ENCODE peak calls at places on chromosomes 4 and X, in four cellular contexts. X is HepG2, G is H1, P is GM12878. V is an unnamed sample.

GRCh38 chr4:58050439-58050838 is 940.3 kb upstream of the IGFBP7 start:
- DNase-seq in X (no peak), G (no peak), P (no peak), V (no peak)

GRCh38 chrX:103774070-103774642 is 2.5 kb upstream of the PLP1 start:
- DNase-seq in X (peak; percentile 1), G (no peak), P (no peak), V (peak; percentile 28)

GRCh38 chrX:41779058-41779564 is 55.1 kb downstream of the GPR82 start:
- DNase-seq in X (peak; percentile 16), G (no peak), P (no peak), V (no peak)

GRCh38 chrX:132395059-132395458 is 93.8 kb downstream of the MBNL3 start:
- DNase-seq in X (no peak), G (no peak), P (no peak), V (no peak)

GRCh38 chrX:78496483-78496882 is 162.6 kb downstream of the RTL3 start:
- DNase-seq in X (no peak), G (no peak), P (no peak), V (no peak)

GRCh38 chr4:109015413-109015810 is 252.6 kb upstream of the ETNPPL start:
- DNase-seq in X (no peak), G (no peak), P (no peak), V (no peak)

GRCh38 chr4:110793381-110793801 is 170.5 kb upstream of the PITX2 start:
- DNase-seq in X (no peak), G (no peak), P (no peak), V (no peak)

GRCh38 chr4:110959041-110959643 is 336.3 kb upstream of the PITX2 start:
- DNase-seq in X (peak; percentile 1), G (no peak), P (no peak), V (no peak)

GRCh38 chrX:130539721-130540321 is 138.0 kb downstream of the RBMX2 start:
- DNase-seq in X (peak; percentile 15), G (peak; percentile 52), P (no peak), V (peak; percentile 47)

GRCh38 chr4:145279122-145279960 is 99.0 kb upstream of the OTUD4 start:
- DNase-seq in X (no peak), G (no peak), P (no peak), V (peak; percentile 12)

GRCh38 chr4:1309261-1310010 is 19.7 kb downstream of the MAEA start:
- DNase-seq in X (peak; percentile 91), G (peak; percentile 89), P (peak; percentile 28), V (peak; percentile 99)

GRCh38 chr4:186294160-186294559 is 28.2 kb downstream of the F11 start:
- DNase-seq in X (no peak), G (no peak), P (no peak), V (no peak)

GRCh38 chrX:25020391-25021131 is 4.8 kb upstream of the ARX start:
- DNase-seq in X (no peak), G (peak; percentile 80), P (no peak), V (peak; percentile 88)

GRCh38 chrX:116975517-116975916 is 512.7 kb upstream of the CT83 start:
- DNase-seq in X (no peak), G (no peak), P (no peak), V (no peak)

GRCh38 chr4:87975466-87975865 is at the start of gene SPP1:
- DNase-seq in X (peak; percentile 66), G (no peak), P (no peak), V (peak; percentile 43)

GRCh38 chr4:155604718-155605601 is 61.7 kb upstream of the GUCY1A1 start:
- DNase-seq in X (no peak), G (no peak), P (no peak), V (no peak)

DNA sequence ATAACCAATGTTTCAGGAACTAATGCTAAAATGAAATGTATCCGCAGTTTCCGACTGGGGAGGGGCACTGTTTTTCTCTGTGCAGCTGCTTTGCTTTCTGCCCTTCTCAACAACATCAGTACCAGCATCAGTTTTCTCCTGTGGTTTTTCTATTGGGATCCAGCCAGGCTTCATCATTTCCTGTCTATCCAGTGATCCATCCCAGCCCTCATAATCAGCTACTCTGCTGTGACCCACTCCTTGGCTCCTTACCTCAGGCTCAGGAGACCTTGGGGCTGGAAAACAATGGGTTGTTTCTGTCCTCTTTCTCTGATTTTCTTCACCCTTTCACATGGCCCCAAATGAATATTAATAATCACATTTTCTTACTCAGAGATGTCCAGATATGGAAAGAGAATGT is 222.2 kb upstream of the DKK2 start:
- DNase-seq in X (no peak), G (no peak), P (no peak), V (no peak)
- TF ChIP-seq RAD21 in X (no peak), G (no peak), P (no peak), V (no peak)

DNA sequence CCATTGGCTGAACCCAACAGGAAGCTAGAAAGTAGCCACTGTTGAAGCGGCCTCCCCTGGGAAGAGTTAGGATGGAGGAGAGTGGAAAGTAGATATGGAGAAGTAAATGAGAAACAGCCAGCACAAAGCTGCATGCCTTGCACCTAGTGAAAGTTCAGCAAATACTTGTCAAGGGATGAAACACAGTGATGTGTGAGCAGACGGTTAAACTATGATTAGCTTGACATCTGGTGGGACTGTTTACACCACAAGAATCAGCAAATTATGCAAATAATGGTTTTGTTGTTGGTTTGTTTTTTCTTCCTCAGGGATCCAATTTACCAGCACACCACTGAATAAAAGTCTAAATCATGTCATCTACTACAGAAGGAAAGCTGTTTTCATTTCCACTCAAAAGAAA is 87.1 kb downstream of the CORIN start:
- DNase-seq in X (no peak), G (no peak), P (no peak), V (no peak)
- H3K4me1 ChIP-seq in X (peaks cover 24% of the 10 kb centered on the region), G (peaks cover 3% of the 10 kb centered on the region), P (no peaks in the 10 kb centered on the region), V (no peaks in the 10 kb centered on the region)

GRCh38 chrX:11632732-11633131 is 33.0 kb downstream of the ARHGAP6 start:
- DNase-seq in X (no peak), G (no peak), P (no peak), V (no peak)
- TF ChIP-seq TCF12 in X (no peak), G (no peak), P (no peak), V (no peak)

DNA sequence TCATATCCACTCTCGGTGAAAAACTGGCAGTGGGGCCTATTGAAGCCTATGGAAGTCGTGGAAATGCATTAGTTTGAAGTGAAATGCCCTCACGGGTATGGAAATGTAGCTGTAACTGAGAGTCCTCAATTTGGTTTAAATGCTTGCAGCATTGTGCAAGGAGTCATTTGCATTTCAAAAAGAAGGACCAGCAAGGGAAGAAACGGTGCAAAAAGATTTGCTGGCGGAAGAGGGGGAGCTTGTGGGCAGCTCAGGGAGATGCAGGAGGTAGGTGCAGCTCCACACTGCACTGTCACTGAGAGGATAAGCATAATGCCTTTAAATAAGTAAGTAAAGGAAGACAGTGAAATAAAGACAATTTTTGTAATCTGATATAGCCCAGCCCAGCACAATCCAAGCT is 400.4 kb upstream of the DIPK2B start:
- DNase-seq in X (no peak), G (no peak), P (no peak), V (no peak)
- TF ChIP-seq RAD21 in X (no peak), G (no peak), P (no peak), V (no peak)

GRCh38 chr4:42644897-42645296 is 12.0 kb downstream of the ATP8A1 start:
- DNase-seq in X (no peak), G (no peak), P (no peak), V (no peak)

GRCh38 chr4:42649870-42650269 is 7.0 kb downstream of the ATP8A1 start:
- DNase-seq in X (peak; percentile 2), G (no peak), P (no peak), V (no peak)

GRCh38 chr4:42646999-42647541 is 9.8 kb downstream of the ATP8A1 start:
- DNase-seq in X (no peak), G (no peak), P (no peak), V (no peak)

GRCh38 chr4:42643685-42644084 is 13.2 kb downstream of the ATP8A1 start:
- DNase-seq in X (peak; percentile 1), G (no peak), P (peak; percentile 81), V (no peak)

GRCh38 chr4:42646013-42646784 is 10.7 kb downstream of the ATP8A1 start:
- DNase-seq in X (no peak), G (no peak), P (no peak), V (no peak)
- H3K4me1 ChIP-seq in X (peaks cover 18% of the 10 kb centered on the region), G (peaks cover 2% of the 10 kb centered on the region), P (peaks cover 46% of the 10 kb centered on the region), V (peaks cover 21% of the 10 kb centered on the region)

GRCh38 chr4:103054030-103054429 is 22.5 kb downstream of the SLC9B2 start:
- DNase-seq in X (peak; percentile 4), G (no peak), P (no peak), V (no peak)
- TF ChIP-seq TCF12 in X (no peak), G (no peak), P (no peak), V (no peak)

GRCh38 chr4:156660470-156660869 is 311.1 kb downstream of the PDGFC start:
- DNase-seq in X (no peak), G (no peak), P (no peak), V (no peak)

GRCh38 chr4:156659570-156659969 is 312.0 kb downstream of the PDGFC start:
- DNase-seq in X (no peak), G (no peak), P (no peak), V (no peak)

GRCh38 chr4:156656911-156657310 is 314.7 kb downstream of the PDGFC start:
- DNase-seq in X (no peak), G (no peak), P (no peak), V (no peak)

GRCh38 chr4:156662921-156663320 is 308.7 kb downstream of the PDGFC start:
- DNase-seq in X (no peak), G (no peak), P (no peak), V (no peak)

GRCh38 chr4:156659983-156660382 is 311.6 kb downstream of the PDGFC start:
- DNase-seq in X (no peak), G (no peak), P (no peak), V (no peak)
- TF ChIP-seq RAD21 in X (no peak), G (no peak), P (no peak), V (no peak)